ENCODE peak calls at places on chromosomes 3 and 15, in eight cellular contexts. M, O, T, G, Z, X, S and V are unnamed samples.

GRCh38 chr3:117674321-117674720 is 964.7 kb downstream of the TUSC7 start:
- DNase-seq in M (no peak), O (no peak), T (no peak), G (no peak), Z (no peak), X (no peak), S (no peak), V (no peak)

GRCh38 chr15:94793641-94794040 is 562.3 kb downstream of the MCTP2 start:
- DNase-seq in M (no peak), O (no peak), T (no peak), G (peak), Z (no peak), X (no peak), S (no peak), V (no peak)

GRCh38 chr15:101250331-101250730 is 1.5 kb downstream of the CHSY1 start:
- DNase-seq in M (no peak), O (no peak), T (peak), G (peak), Z (no peak), X (no peak), S (no peak), V (no peak)

GRCh38 chr3:138389841-138390581 is 41.6 kb downstream of the MRAS start:
- DNase-seq in M (no peak), O (peak), T (peak), G (peak), Z (peak), X (no peak), S (peak), V (peak)

GRCh38 chr3:150738688-150739087 is 24.3 kb downstream of the SIAH2 start:
- DNase-seq in M (no peak), O (no peak), T (no peak), G (no peak), Z (no peak), X (no peak), S (no peak), V (no peak)

GRCh38 chr15:96247631-96248305 is 82.7 kb upstream of the NR2F2 start:
- DNase-seq in M (no peak), O (no peak), T (no peak), G (no peak), Z (no peak), X (no peak), S (no peak), V (no peak)

GRCh38 chr3:125189378-125190165 is 23.0 kb downstream of the SLC12A8 start:
- DNase-seq in M (no peak), O (no peak), T (no peak), G (no peak), Z (no peak), X (no peak), S (no peak), V (no peak)

GRCh38 chr15:27847775-27848710 is 251.1 kb downstream of the OCA2 start:
- DNase-seq in M (no peak), O (no peak), T (no peak), G (no peak), Z (no peak), X (no peak), S (no peak), V (no peak)

GRCh38 chr3:25502233-25502632 is 74.2 kb downstream of the RARB start:
- DNase-seq in M (no peak), O (no peak), T (no peak), G (no peak), Z (no peak), X (no peak), S (no peak), V (no peak)

GRCh38 chr3:160403028-160403545 is 3.6 kb downstream of the SMC4 start:
- DNase-seq in M (no peak), O (no peak), T (no peak), G (no peak), Z (no peak), X (no peak), S (no peak), V (no peak)
- H3K4me3 ChIP-seq in M (peak), O (peak), T (peak), G (peak), Z (no peak), X (peak), S (no peak), V (no peak)

DNA sequence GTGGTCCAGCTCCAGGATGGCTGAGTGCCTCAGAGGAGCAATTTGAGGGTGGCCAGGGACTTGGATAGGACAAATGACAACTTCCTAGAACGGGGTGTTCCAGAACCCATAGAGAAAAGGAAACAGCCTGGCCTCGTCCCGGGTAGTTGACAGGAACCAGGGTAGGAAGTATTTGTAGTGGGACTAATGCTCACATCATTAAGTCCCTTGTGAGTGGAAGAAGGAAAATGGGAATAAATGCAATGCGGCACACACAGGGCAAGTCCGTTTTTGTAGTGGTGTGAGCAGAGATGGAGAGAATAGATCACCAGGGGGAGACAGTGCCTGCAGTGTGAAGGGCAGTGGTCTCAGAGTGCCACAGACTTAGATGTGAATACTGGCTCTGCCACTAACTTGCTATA is 19.6 kb downstream of the TIMP4 start:
- DNase-seq in M (peak), O (peak), T (peak), G (peak), Z (no peak), X (peak), S (peak), V (peak)
- TF ChIP-seq CTCF in M (peak), O (peak), T (peak), G (peak), Z (no peak), X (peak), S (peak), V (peak)

DNA sequence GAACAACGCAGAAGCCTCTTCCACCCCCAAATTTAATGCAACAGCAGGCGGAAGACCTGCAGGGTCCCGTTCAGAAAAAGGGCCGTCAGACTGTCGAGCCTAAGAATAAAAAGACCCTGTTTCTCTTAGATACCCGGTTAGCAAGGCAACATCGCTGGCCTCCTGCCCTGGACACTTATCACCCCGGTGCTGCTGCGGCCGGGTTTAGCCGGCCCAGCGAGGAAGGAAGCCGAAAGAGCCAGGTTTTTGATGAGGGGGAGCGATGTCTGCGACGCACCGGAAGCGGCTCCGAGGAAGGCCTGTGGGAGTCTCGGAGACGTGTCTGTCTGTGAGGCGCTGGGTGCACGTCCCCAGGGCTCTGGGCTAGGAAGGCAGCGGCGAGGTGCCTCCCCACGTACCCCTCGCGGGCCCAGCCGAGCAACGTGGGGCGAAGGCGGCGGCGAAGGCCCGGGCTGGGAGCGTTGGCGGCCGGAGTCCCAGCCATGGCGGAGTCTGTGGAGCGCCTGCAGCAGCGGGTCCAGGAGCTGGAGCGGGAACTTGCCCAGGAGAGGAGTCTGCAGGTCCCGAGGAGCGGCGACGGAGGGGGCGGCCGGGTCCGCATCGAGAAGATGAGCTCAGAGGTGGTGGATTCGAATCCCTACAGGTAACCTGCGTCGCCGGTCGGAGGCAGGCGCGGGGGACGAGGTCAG is at the start of gene UBA5:
- DNase-seq in M (peak), O (peak), T (peak), G (peak), Z (peak), X (peak), S (peak), V (peak)
- H3K4me3 ChIP-seq in M (peak), O (peak), T (peak), G (peak), Z (peak), X (peak), S (peak), V (peak)

GRCh38 chr15:54917312-54917711 is 279.4 kb downstream of the RSL24D1 start:
- DNase-seq in M (no peak), O (no peak), T (no peak), G (no peak), Z (no peak), X (no peak), S (no peak), V (no peak)
- TF ChIP-seq CTCF in M (no peak), O (no peak), T (no peak), G (no peak), Z (no peak), X (no peak), S (no peak), V (no peak)

GRCh38 chr3:128800241-128801187 is 74.5 kb downstream of the RAB7A start:
- DNase-seq in M (no peak), O (no peak), T (no peak), G (no peak), Z (no peak), X (no peak), S (no peak), V (no peak)

GRCh38 chr3:128801779-128802369 is 75.9 kb downstream of the RAB7A start:
- DNase-seq in M (no peak), O (no peak), T (no peak), G (no peak), Z (no peak), X (no peak), S (no peak), V (no peak)

GRCh38 chr3:128803307-128803706 is 76.1 kb upstream of the ACAD9 start:
- DNase-seq in M (no peak), O (no peak), T (no peak), G (no peak), Z (no peak), X (no peak), S (no peak), V (no peak)

GRCh38 chr3:128804017-128804816 is 75.2 kb upstream of the ACAD9 start:
- DNase-seq in M (peak), O (no peak), T (no peak), G (no peak), Z (no peak), X (no peak), S (no peak), V (no peak)

DNA sequence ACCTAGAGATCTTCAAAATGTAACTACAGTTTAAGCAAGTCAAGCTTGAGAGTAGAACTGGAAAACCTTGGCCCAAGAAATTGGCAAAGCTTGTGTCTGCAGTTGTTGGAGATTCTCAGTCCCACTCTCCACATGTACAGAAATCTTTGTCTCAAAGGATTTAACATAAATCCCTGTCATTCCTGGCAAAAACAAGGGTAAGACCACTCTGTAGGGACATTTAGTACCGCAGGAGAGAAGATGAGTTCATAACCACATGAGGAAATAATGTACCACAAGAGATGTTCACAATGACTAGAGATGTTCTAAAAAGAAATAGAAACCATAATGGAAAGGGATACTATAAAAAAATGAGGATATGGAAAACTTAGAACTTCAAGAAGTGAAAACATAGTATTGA is 73.7 kb downstream of the RAB7A start:
- DNase-seq in M (no peak), O (no peak), T (no peak), G (no peak), Z (no peak), X (no peak), S (no peak), V (no peak)
- H3K4me3 ChIP-seq in M (no peak), O (no peak), T (no peak), G (no peak), Z (no peak), X (no peak), S (no peak), V (no peak)

GRCh38 chr3:49634736-49635135 is 39.4 kb upstream of the APEH start:
- DNase-seq in M (peak), O (no peak), T (no peak), G (peak), Z (no peak), X (no peak), S (no peak), V (no peak)
- TF ChIP-seq CTCF in M (peak), O (no peak), T (no peak), G (peak), Z (no peak), X (no peak), S (no peak), V (no peak)

DNA sequence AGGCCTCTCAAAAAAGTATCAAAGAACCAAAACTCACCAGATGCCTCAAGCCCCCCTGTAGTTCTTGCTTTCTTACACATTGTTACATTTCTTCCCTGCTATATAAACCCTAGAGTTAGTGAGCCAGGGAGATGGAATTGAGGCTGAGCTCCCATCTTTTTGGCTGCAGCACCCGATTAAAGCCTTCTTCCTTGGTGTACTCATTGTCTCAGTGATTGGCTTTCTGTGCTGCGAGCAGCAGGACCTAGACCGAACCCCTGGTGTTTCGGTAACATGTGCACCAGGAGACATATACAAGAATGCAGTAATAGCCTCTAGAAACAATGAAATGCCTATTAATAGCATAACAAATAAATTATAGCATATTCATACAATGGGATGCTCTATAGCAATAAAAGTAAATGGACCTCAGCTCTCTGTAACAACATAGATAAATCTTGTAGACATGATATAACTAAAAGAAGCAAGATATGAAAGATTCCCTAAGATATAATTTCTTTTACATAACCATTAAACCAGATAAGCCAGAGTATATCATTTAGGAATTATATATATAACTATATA is 174.0 kb downstream of the NEK11 start:
- DNase-seq in M (no peak), O (no peak), T (no peak), G (no peak), Z (no peak), X (no peak), S (no peak), V (no peak)
- H3K4me3 ChIP-seq in M (no peak), O (no peak), T (no peak), G (no peak), Z (no peak), X (no peak), S (no peak), V (no peak)